ENCODE peak calls at places on chromosome 21, in six cellular contexts. One of them, this sample, is unnamed.
A peak's percentile ranks its signal among the peaks of the same experiment; 100 is the strongest.

GRCh38 chr21:30408782-30409494 is 13.1 kb downstream of the KRTAP13-1 start:
- DNase-seq in activated effector memory CD4-positive, alpha-beta T cell treated with Interleukin-2 at 50 U/mL for 16 hours: no peak
- DNase-seq in prostate gland: peak; percentile 74
- DNase-seq in iris pigment epithelial cell: peak; percentile 79
- DNase-seq in fibroblast of lung: peak; percentile 9
- DNase-seq in left colon: peak; percentile 46
- DNase-seq in this sample: no peak

GRCh38 chr21:44255519-44255981 is 6.1 kb downstream of the DNMT3L start:
- DNase-seq in activated effector memory CD4-positive, alpha-beta T cell treated with Interleukin-2 at 50 U/mL for 16 hours: no peak
- DNase-seq in prostate gland: no peak
- DNase-seq in iris pigment epithelial cell: no peak
- DNase-seq in fibroblast of lung: peak; percentile 8
- DNase-seq in left colon: no peak
- DNase-seq in this sample: no peak

GRCh38 chr21:38914531-38915385 is 109.0 kb downstream of the ETS2 start:
- DNase-seq in activated effector memory CD4-positive, alpha-beta T cell treated with Interleukin-2 at 50 U/mL for 16 hours: no peak
- DNase-seq in prostate gland: no peak
- DNase-seq in iris pigment epithelial cell: peak; percentile 35
- DNase-seq in fibroblast of lung: peak; percentile 50
- DNase-seq in left colon: no peak
- DNase-seq in this sample: no peak

GRCh38 chr21:23890652-23891051 is 1716.6 kb downstream of the MRPL39 start:
- DNase-seq in activated effector memory CD4-positive, alpha-beta T cell treated with Interleukin-2 at 50 U/mL for 16 hours: no peak
- DNase-seq in prostate gland: no peak
- DNase-seq in iris pigment epithelial cell: no peak
- DNase-seq in fibroblast of lung: peak; percentile 16
- DNase-seq in left colon: no peak
- DNase-seq in this sample: no peak

GRCh38 chr21:45404726-45405270 is at the start of gene COL18A1:
- DNase-seq in activated effector memory CD4-positive, alpha-beta T cell treated with Interleukin-2 at 50 U/mL for 16 hours: peak; percentile 10
- DNase-seq in prostate gland: peak; percentile 51
- DNase-seq in iris pigment epithelial cell: no peak
- DNase-seq in fibroblast of lung: peak; percentile 41
- DNase-seq in left colon: peak; percentile 38
- DNase-seq in this sample: peak; percentile 13

GRCh38 chr21:44304846-44305245 is 5.0 kb downstream of the PFKL start:
- DNase-seq in activated effector memory CD4-positive, alpha-beta T cell treated with Interleukin-2 at 50 U/mL for 16 hours: no peak
- DNase-seq in prostate gland: peak; percentile 33
- DNase-seq in iris pigment epithelial cell: peak; percentile 33
- DNase-seq in fibroblast of lung: peak; percentile 32
- DNase-seq in left colon: peak; percentile 66
- DNase-seq in this sample: no peak

GRCh38 chr21:39384674-39385298 is 35.9 kb upstream of the HMGN1 start:
- DNase-seq in activated effector memory CD4-positive, alpha-beta T cell treated with Interleukin-2 at 50 U/mL for 16 hours: no peak
- DNase-seq in prostate gland: no peak
- DNase-seq in iris pigment epithelial cell: peak; percentile 38
- DNase-seq in fibroblast of lung: peak; percentile 65
- DNase-seq in left colon: no peak
- DNase-seq in this sample: no peak

GRCh38 chr21:44701023-44701400 is 4.0 kb downstream of the KRTAP10-12 start:
- DNase-seq in activated effector memory CD4-positive, alpha-beta T cell treated with Interleukin-2 at 50 U/mL for 16 hours: no peak
- DNase-seq in prostate gland: no peak
- DNase-seq in iris pigment epithelial cell: no peak
- DNase-seq in fibroblast of lung: no peak
- DNase-seq in left colon: no peak
- DNase-seq in this sample: no peak

GRCh38 chr21:46100426-46100825 is 2.5 kb downstream of the COL6A2 start:
- DNase-seq in activated effector memory CD4-positive, alpha-beta T cell treated with Interleukin-2 at 50 U/mL for 16 hours: no peak
- DNase-seq in prostate gland: no peak
- DNase-seq in iris pigment epithelial cell: peak; percentile 31
- DNase-seq in fibroblast of lung: peak; percentile 71
- DNase-seq in left colon: peak; percentile 0
- DNase-seq in this sample: no peak

GRCh38 chr21:32929633-32930038 is 96.1 kb upstream of the OLIG2 start:
- DNase-seq in activated effector memory CD4-positive, alpha-beta T cell treated with Interleukin-2 at 50 U/mL for 16 hours: no peak
- DNase-seq in prostate gland: no peak
- DNase-seq in iris pigment epithelial cell: no peak
- DNase-seq in fibroblast of lung: no peak
- DNase-seq in left colon: no peak
- DNase-seq in this sample: no peak

GRCh38 chr21:16117851-16118592 is 388.2 kb downstream of the USP25 start:
- DNase-seq in activated effector memory CD4-positive, alpha-beta T cell treated with Interleukin-2 at 50 U/mL for 16 hours: no peak
- DNase-seq in prostate gland: no peak
- DNase-seq in iris pigment epithelial cell: peak; percentile 94
- DNase-seq in fibroblast of lung: peak; percentile 99
- DNase-seq in left colon: no peak
- DNase-seq in this sample: no peak